ENCODE peak calls at places on chromosome 13, in nine cellular contexts. K is body of pancreas; I is stimulated activated naive CD8-positive, alpha-beta T cell treated with anti-CD3 and anti-CD28 coated beads, Interleukin-15, Interleukin-2, amounts not matched to agents 100 U/mL and 50 U/mL, for 24 hours; A is activated CD4-positive, alpha-beta T cell treated with anti-CD3 and anti-CD28 coated beads for 24 hours; Z is effector memory CD8-positive, alpha-beta T cell; W is stimulated activated CD4-positive, alpha-beta T cell treated with anti-CD3 and anti-CD28 coated beads, Interleukin-1b, Interleukin-23, amount 100 ng/mL, for 24 hours; C is astrocyte of the spinal cord; J is H54; P is pancreas. D is an unnamed sample.
A peak's percentile ranks its signal among the peaks of the same experiment; 100 is the strongest.

GRCh38 chr13:93723316-93723715 is 496.7 kb downstream of the GPC6 start:
- DNase-seq in K (no peak), I (no peak), A (no peak), Z (no peak), W (no peak), C (no peak), J (no peak), P (no peak), D (no peak)

GRCh38 chr13:32997399-32997798 is 18.8 kb upstream of the KL start:
- DNase-seq in K (no peak), I (no peak), A (no peak), Z (no peak), W (no peak), C (no peak), J (no peak), P (no peak), D (no peak)

GRCh38 chr13:21608961-21609360 is 5.0 kb upstream of the MICU2 start:
- DNase-seq in K (no peak), I (no peak), A (no peak), Z (no peak), W (no peak), C (no peak), J (no peak), P (no peak), D (no peak)

GRCh38 chr13:23087884-23088283 is 92.9 kb upstream of the SGCG start:
- DNase-seq in K (no peak), I (peak; percentile 14), A (no peak), Z (no peak), W (no peak), C (peak; percentile 2), J (no peak), P (no peak), D (peak; percentile 5)

GRCh38 chr13:31742102-31742695 is 2.9 kb downstream of the RXFP2 start:
- DNase-seq in K (peak; percentile 55), I (peak; percentile 69), A (peak; percentile 46), Z (peak; percentile 61), W (peak; percentile 33), C (peak; percentile 74), J (no peak), P (peak; percentile 70), D (peak; percentile 9)

GRCh38 chr13:33554919-33555791 is 262.8 kb upstream of the RFC3 start:
- DNase-seq in K (no peak), I (no peak), A (no peak), Z (no peak), W (no peak), C (peak; percentile 29), J (no peak), P (no peak), D (no peak)

GRCh38 chr13:44537238-44537637 is 38.9 kb downstream of the TSC22D1 start:
- DNase-seq in K (no peak), I (no peak), A (no peak), Z (no peak), W (no peak), C (no peak), J (no peak), P (no peak), D (no peak)

GRCh38 chr13:95527955-95528354 is 24.6 kb upstream of the CLDN10 start:
- DNase-seq in K (no peak), I (no peak), A (no peak), Z (no peak), W (no peak), C (no peak), J (no peak), P (no peak), D (no peak)

GRCh38 chr13:31264146-31264545 is 64.4 kb downstream of the B3GLCT start:
- DNase-seq in K (no peak), I (no peak), A (no peak), Z (no peak), W (no peak), C (no peak), J (no peak), P (no peak), D (no peak)

GRCh38 chr13:46496086-46496485 is 56.9 kb upstream of the LRCH1 start:
- DNase-seq in K (no peak), I (no peak), A (no peak), Z (no peak), W (no peak), C (no peak), J (no peak), P (no peak), D (no peak)

GRCh38 chr13:95956589-95957148 is 96.5 kb downstream of the UGGT2 start:
- DNase-seq in K (no peak), I (no peak), A (no peak), Z (no peak), W (no peak), C (peak; percentile 9), J (no peak), P (no peak), D (no peak)